ENCODE peak calls at places on chromosomes 6 and 20, in four cellular contexts. X is H9, R is PC-3, W is neural progenitor cell. Q is an unnamed sample. For H3K4me1, the result is how much of the 10 kb centered on the place peaks cover.

GRCh38 chr20:53739799-53740785 is 146.5 kb upstream of the ZNF217 start:
- DNase-seq in X (no peak), R (peak), W (no peak), Q (peak)

GRCh38 chr6:34246563-34247391 is 2.0 kb downstream of the SMIM29 start:
- DNase-seq in X (peak), R (peak), W (peak), Q (no peak)

GRCh38 chr20:50111120-50111828 is 1.7 kb downstream of the UBE2V1 start:
- DNase-seq in W (no peak), R (peak), X (no peak), Q (peak)

GRCh38 chr20:33862709-33863403 is 51.7 kb downstream of the CHMP4B start:
- DNase-seq in R (peak), X (peak), W (peak), Q (peak)

GRCh38 chr6:141403827-141404226 is 728.9 kb upstream of the GJE1 start:
- DNase-seq in W (no peak), R (no peak), X (no peak), Q (no peak)

GRCh38 chr6:36024154-36024760 is at the start of gene SLC26A8:
- DNase-seq in W (peak), X (peak), R (no peak), Q (no peak)

GRCh38 chr20:24792641-24793495 is 156.2 kb upstream of the CST7 start:
- DNase-seq in R (no peak), X (no peak), W (no peak), Q (no peak)

GRCh38 chr6:35583893-35584688 is 71.4 kb upstream of the TULP1 start:
- DNase-seq in R (peak), X (peak), W (peak), Q (peak)

GRCh38 chr6:160973856-160974255 is 17.7 kb upstream of the MAP3K4 start:
- DNase-seq in X (no peak), W (no peak), R (no peak), Q (no peak)

GRCh38 chr6:34235605-34236422 is 859 bp upstream of the HMGA1 start:
- DNase-seq in X (no peak), W (peak), R (peak), Q (peak)

GRCh38 chr6:108544586-108544985 is 16.1 kb upstream of the FOXO3 start:
- DNase-seq in R (no peak), W (no peak), X (no peak), Q (no peak)

GRCh38 chr20:13995086-13995665 is at the start of gene MACROD2:
- DNase-seq in X (peak), R (peak), W (peak), Q (peak)

GRCh38 chr6:116450769-116451740 is 10.1 kb upstream of the CALHM6 start:
- DNase-seq in X (no peak), R (no peak), W (no peak), Q (no peak)

GRCh38 chr6:1792989-1793388 is 183.3 kb downstream of the FOXC1 start:
- DNase-seq in X (peak), R (peak), W (peak), Q (no peak)

GRCh38 chr6:116012471-116012949 is 48.2 kb downstream of the FRK start:
- DNase-seq in W (no peak), X (no peak), R (peak), Q (peak)

GRCh38 chr20:25574411-25574810 is 10.9 kb downstream of the NINL start:
- DNase-seq in X (no peak), R (peak), W (no peak), Q (peak)

GRCh38 chr20:33653900-33654596 is 8.1 kb upstream of the C20orf144 start:
- DNase-seq in R (peak), X (peak), W (no peak), Q (no peak)

GRCh38 chr6:144895890-144896289 is 610.8 kb downstream of the UTRN start:
- DNase-seq in R (no peak), X (peak), W (no peak), Q (no peak)

GRCh38 chr6:158016571-158017383 is 35.1 kb downstream of the SYNJ2 start:
- DNase-seq in W (peak), X (no peak), R (no peak), Q (peak)

GRCh38 chr20:38098952-38099351 is 65.4 kb downstream of the RPRD1B start:
- DNase-seq in W (no peak), X (no peak), R (no peak), Q (no peak)

GRCh38 chr6:44829811-44830210 is 442.3 kb downstream of the CDC5L start:
- DNase-seq in X (no peak), W (no peak), R (no peak), Q (no peak)

GRCh38 chr6:41577356-41577864 is 31.2 kb downstream of the FOXP4 start:
- DNase-seq in R (no peak), X (no peak), W (no peak), Q (no peak)

GRCh38 chr6:156949376-156949775 is 172.2 kb downstream of the ARID1B start:
- DNase-seq in R (peak), X (no peak), W (no peak), Q (peak)

GRCh38 chr20:63953764-63954429 is 2.3 kb downstream of the UCKL1 start:
- DNase-seq in R (no peak), W (no peak), X (no peak), Q (no peak)

GRCh38 chr20:63952210-63952535 is 4.0 kb downstream of the UCKL1 start:
- DNase-seq in X (no peak), R (no peak), W (no peak), Q (no peak)

GRCh38 chr20:63951398-63952209 is 4.6 kb downstream of the UCKL1 start:
- DNase-seq in W (no peak), R (no peak), X (no peak), Q (no peak)

GRCh38 chr20:63950701-63951397 is 5.4 kb downstream of the UCKL1 start:
- DNase-seq in W (no peak), X (no peak), R (no peak), Q (no peak)

GRCh38 chr20:63952769-63953168 is 3.4 kb downstream of the UCKL1 start:
- DNase-seq in X (no peak), R (no peak), W (no peak), Q (no peak)
- H3K4me1 ChIP-seq in X (under half), R (under half), W (under half), Q (under half)

GRCh38 chr6:85483861-85484260 is 34.0 kb downstream of the NT5E start:
- DNase-seq in W (no peak), X (no peak), R (no peak), Q (no peak)
- H2AFZ ChIP-seq in W (no peak), X (no peak), R (no peak), Q (no peak)

DNA sequence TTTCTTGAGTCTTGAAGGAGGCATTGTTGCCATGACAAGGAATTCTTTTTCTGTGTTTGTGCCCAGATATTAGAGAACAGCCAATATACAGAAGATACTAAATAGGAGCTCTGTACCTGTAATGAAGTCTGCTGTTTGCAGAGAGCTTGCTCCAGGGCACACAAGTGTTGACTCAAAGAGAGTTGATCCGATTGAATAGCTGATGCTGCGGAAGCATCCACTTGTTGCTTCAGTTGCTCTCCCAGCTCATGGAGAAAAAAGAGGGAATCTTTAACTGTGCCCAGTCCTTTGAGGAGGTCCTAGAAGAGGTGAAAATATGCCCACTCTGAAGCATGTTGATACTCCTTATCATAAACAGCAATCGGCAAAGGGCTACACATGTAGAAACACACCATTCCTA is 411.4 kb downstream of the ESR1 start:
- DNase-seq in W (no peak), X (no peak), R (no peak), Q (no peak)
- H3K4me1 ChIP-seq in W (under half), X (under half), R (under half), Q (under half)

GRCh38 chr6:21309791-21310190 is 283.8 kb upstream of the SOX4 start:
- DNase-seq in R (no peak), X (no peak), W (peak), Q (peak)
- H2AFZ ChIP-seq in R (no peak), X (no peak), W (peak), Q (peak)

Q was measured in astrocyte.